ENCODE peak calls at places on chromosomes 12 and 14, in ten cellular contexts. A is neural progenitor cell, G is breast epithelium, Z is cortex of kidney, W is AG08396, E is mucosa of descending colon, K is brain pericyte, P is NCI-H460, I is Calu3, Q is Peyer's patch. B is an unnamed sample.

GRCh38 chr12:72295101-72295500 is 22.9 kb downstream of the TRHDE start:
- DNase-seq in A (no peak), G (no peak), Z (no peak), W (no peak), E (no peak), K (no peak), P (no peak), I (no peak), Q (no peak), B (no peak)

GRCh38 chr12:43578782-43579181 is 26.8 kb upstream of the ADAMTS20 start:
- DNase-seq in A (no peak), G (no peak), Z (no peak), W (peak), E (no peak), K (no peak), P (no peak), I (no peak), Q (no peak), B (no peak)

GRCh38 chr12:30719060-30719459 is 23.4 kb upstream of the IPO8 start:
- DNase-seq in A (no peak), G (no peak), Z (no peak), W (peak), E (no peak), K (peak), P (no peak), I (no peak), Q (no peak), B (no peak)

GRCh38 chr14:72743626-72744025 is 150.3 kb downstream of the DPF3 start:
- DNase-seq in A (no peak), G (no peak), Z (no peak), W (no peak), E (no peak), K (no peak), P (no peak), I (no peak), Q (no peak), B (peak)

GRCh38 chr12:54759751-54760150 is 94.6 kb upstream of the MUCL1 start:
- DNase-seq in A (peak), G (no peak), Z (no peak), W (peak), E (no peak), K (no peak), P (peak), I (peak), Q (no peak), B (no peak)

GRCh38 chr12:127130506-127131100 is 1136.4 kb upstream of the TMEM132C start:
- DNase-seq in A (no peak), G (no peak), Z (no peak), W (no peak), E (no peak), K (no peak), P (no peak), I (no peak), Q (no peak), B (no peak)

GRCh38 chr12:86249856-86250255 is 6.3 kb downstream of the MGAT4C start:
- DNase-seq in A (no peak), G (no peak), Z (no peak), W (no peak), E (no peak), K (no peak), P (no peak), I (no peak), Q (no peak), B (no peak)

GRCh38 chr14:67551940-67552339 is 18.9 kb downstream of the PLEKHH1 start:
- DNase-seq in A (no peak), G (no peak), Z (no peak), W (no peak), E (no peak), K (no peak), P (no peak), I (no peak), Q (no peak), B (no peak)

GRCh38 chr12:62468394-62468793 is 1.8 kb downstream of the MON2 start:
- DNase-seq in A (no peak), G (no peak), Z (no peak), W (no peak), E (no peak), K (no peak), P (no peak), I (no peak), Q (no peak), B (no peak)

GRCh38 chr14:80164991-80165390 is 46.3 kb downstream of the DIO2 start:
- DNase-seq in A (no peak), G (no peak), Z (no peak), W (no peak), E (no peak), K (peak), P (no peak), I (no peak), Q (no peak), B (no peak)

GRCh38 chr12:102990419-102990818 is 32.9 kb downstream of the ASCL1 start:
- DNase-seq in A (peak), G (no peak), Z (no peak), W (no peak), E (no peak), K (no peak), P (no peak), I (no peak), Q (no peak), B (no peak)

GRCh38 chr12:24822121-24822899 is 126.6 kb downstream of the BCAT1 start:
- DNase-seq in A (no peak), G (no peak), Z (no peak), W (peak), E (no peak), K (no peak), P (no peak), I (no peak), Q (no peak), B (no peak)

GRCh38 chr12:4960030-4960429 is 50.3 kb downstream of the KCNA1 start:
- DNase-seq in A (peak), G (no peak), Z (no peak), W (no peak), E (no peak), K (no peak), P (no peak), I (no peak), Q (no peak), B (no peak)

GRCh38 chr12:98736352-98737326 is 91.5 kb downstream of the APAF1 start:
- DNase-seq in A (peak), G (no peak), Z (no peak), W (peak), E (peak), K (no peak), P (no peak), I (no peak), Q (no peak), B (no peak)

GRCh38 chr12:63955831-63956685 is 111.6 kb downstream of the SRGAP1 start:
- DNase-seq in A (no peak), G (peak), Z (no peak), W (peak), E (peak), K (no peak), P (peak), I (no peak), Q (no peak), B (peak)

GRCh38 chr14:62077676-62078261 is 315.5 kb downstream of the SNAPC1 start:
- DNase-seq in A (no peak), G (no peak), Z (no peak), W (no peak), E (no peak), K (no peak), P (no peak), I (no peak), Q (peak), B (no peak)

GRCh38 chr14:50064993-50065392 is 51.4 kb downstream of the VCPKMT start:
- DNase-seq in A (no peak), G (no peak), Z (no peak), W (peak), E (peak), K (no peak), P (no peak), I (no peak), Q (peak), B (no peak)

GRCh38 chr12:127528576-127528975 is 738.4 kb upstream of the TMEM132C start:
- DNase-seq in A (no peak), G (no peak), Z (no peak), W (no peak), E (no peak), K (no peak), P (no peak), I (no peak), Q (no peak), B (no peak)

GRCh38 chr12:130162267-130162666 is at the start of gene FZD10:
- DNase-seq in A (peak), G (peak), Z (no peak), W (peak), E (peak), K (no peak), P (no peak), I (no peak), Q (no peak), B (no peak)

GRCh38 chr12:104596876-104597833 is 140.4 kb downstream of the CHST11 start:
- DNase-seq in A (peak), G (no peak), Z (no peak), W (no peak), E (no peak), K (no peak), P (no peak), I (no peak), Q (no peak), B (no peak)